ENCODE peak calls at places on chromosomes 5 and 9, in nine cellular contexts. One of them, this sample, is unnamed.

GRCh38 chr5:137708796-137709559 is 26.9 kb downstream of the KLHL3 start:
- DNase-seq in endothelial cell: no peak
- DNase-seq in T-helper 1 cell: no peak
- DNase-seq in mucosa of descending colon: no peak
- DNase-seq in T follicular helper cell: no peak
- DNase-seq in activated naive CD4-positive, alpha-beta T cell: no peak
- DNase-seq in activated T-cell treated with anti-CD3 and anti-CD28 coated beads, Interleukin-2, amount 50 U/mL, for 24 hours: no peak
- DNase-seq in HCT116: no peak
- DNase-seq in stromal cell of bone marrow: no peak
- DNase-seq in this sample: no peak

GRCh38 chr5:17096975-17097695 is 120.3 kb upstream of the BASP1 start:
- DNase-seq in endothelial cell: no peak
- DNase-seq in T-helper 1 cell: no peak
- DNase-seq in mucosa of descending colon: no peak
- DNase-seq in T follicular helper cell: no peak
- DNase-seq in activated naive CD4-positive, alpha-beta T cell: no peak
- DNase-seq in activated T-cell treated with anti-CD3 and anti-CD28 coated beads, Interleukin-2, amount 50 U/mL, for 24 hours: no peak
- DNase-seq in HCT116: no peak
- DNase-seq in stromal cell of bone marrow: no peak
- DNase-seq in this sample: no peak

GRCh38 chr5:179873176-179873575 is 14.6 kb upstream of the MRNIP start:
- DNase-seq in endothelial cell: no peak
- DNase-seq in T-helper 1 cell: no peak
- DNase-seq in mucosa of descending colon: no peak
- DNase-seq in T follicular helper cell: no peak
- DNase-seq in activated naive CD4-positive, alpha-beta T cell: no peak
- DNase-seq in activated T-cell treated with anti-CD3 and anti-CD28 coated beads, Interleukin-2, amount 50 U/mL, for 24 hours: no peak
- DNase-seq in HCT116: no peak
- DNase-seq in stromal cell of bone marrow: no peak
- DNase-seq in this sample: no peak

GRCh38 chr5:14790220-14790619 is 81.4 kb downstream of the ANKH start:
- DNase-seq in endothelial cell: no peak
- DNase-seq in T-helper 1 cell: no peak
- DNase-seq in mucosa of descending colon: no peak
- DNase-seq in T follicular helper cell: no peak
- DNase-seq in activated naive CD4-positive, alpha-beta T cell: no peak
- DNase-seq in activated T-cell treated with anti-CD3 and anti-CD28 coated beads, Interleukin-2, amount 50 U/mL, for 24 hours: no peak
- DNase-seq in HCT116: no peak
- DNase-seq in stromal cell of bone marrow: no peak
- DNase-seq in this sample: peak; percentile 27

GRCh38 chr5:579211-579610 is 32.9 kb upstream of the CEP72 start:
- DNase-seq in endothelial cell: no peak
- DNase-seq in T-helper 1 cell: no peak
- DNase-seq in mucosa of descending colon: no peak
- DNase-seq in T follicular helper cell: no peak
- DNase-seq in activated naive CD4-positive, alpha-beta T cell: no peak
- DNase-seq in activated T-cell treated with anti-CD3 and anti-CD28 coated beads, Interleukin-2, amount 50 U/mL, for 24 hours: no peak
- DNase-seq in HCT116: no peak
- DNase-seq in stromal cell of bone marrow: no peak
- DNase-seq in this sample: no peak

GRCh38 chr5:142439208-142439607 is 114.4 kb upstream of the SPRY4 start:
- DNase-seq in endothelial cell: no peak
- DNase-seq in T-helper 1 cell: no peak
- DNase-seq in mucosa of descending colon: no peak
- DNase-seq in T follicular helper cell: no peak
- DNase-seq in activated naive CD4-positive, alpha-beta T cell: no peak
- DNase-seq in activated T-cell treated with anti-CD3 and anti-CD28 coated beads, Interleukin-2, amount 50 U/mL, for 24 hours: no peak
- DNase-seq in HCT116: no peak
- DNase-seq in stromal cell of bone marrow: no peak
- DNase-seq in this sample: peak; percentile 86

GRCh38 chr5:170434953-170435605 is 45.9 kb upstream of the KCNMB1 start:
- DNase-seq in endothelial cell: peak; percentile 76
- DNase-seq in T-helper 1 cell: peak; percentile 34
- DNase-seq in mucosa of descending colon: no peak
- DNase-seq in T follicular helper cell: peak; percentile 20
- DNase-seq in activated naive CD4-positive, alpha-beta T cell: peak; percentile 19
- DNase-seq in activated T-cell treated with anti-CD3 and anti-CD28 coated beads, Interleukin-2, amount 50 U/mL, for 24 hours: peak; percentile 78
- DNase-seq in HCT116: peak; percentile 32
- DNase-seq in stromal cell of bone marrow: peak; percentile 9
- DNase-seq in this sample: peak; percentile 23

GRCh38 chr5:24642022-24642421 is 2.8 kb downstream of the CDH10 start:
- DNase-seq in endothelial cell: peak; percentile 26
- DNase-seq in T-helper 1 cell: no peak
- DNase-seq in mucosa of descending colon: no peak
- DNase-seq in T follicular helper cell: no peak
- DNase-seq in activated naive CD4-positive, alpha-beta T cell: no peak
- DNase-seq in activated T-cell treated with anti-CD3 and anti-CD28 coated beads, Interleukin-2, amount 50 U/mL, for 24 hours: no peak
- DNase-seq in HCT116: no peak
- DNase-seq in stromal cell of bone marrow: peak; percentile 4
- DNase-seq in this sample: no peak

GRCh38 chr5:109880907-109881685 is 191.4 kb downstream of the MAN2A1 start:
- DNase-seq in endothelial cell: no peak
- DNase-seq in T-helper 1 cell: no peak
- DNase-seq in mucosa of descending colon: no peak
- DNase-seq in T follicular helper cell: no peak
- DNase-seq in activated naive CD4-positive, alpha-beta T cell: no peak
- DNase-seq in activated T-cell treated with anti-CD3 and anti-CD28 coated beads, Interleukin-2, amount 50 U/mL, for 24 hours: no peak
- DNase-seq in HCT116: no peak
- DNase-seq in stromal cell of bone marrow: no peak
- DNase-seq in this sample: peak; percentile 40

GRCh38 chr5:139468421-139468931 is 2.3 kb upstream of the SMIM33 start:
- DNase-seq in endothelial cell: no peak
- DNase-seq in T-helper 1 cell: no peak
- DNase-seq in mucosa of descending colon: no peak
- DNase-seq in T follicular helper cell: no peak
- DNase-seq in activated naive CD4-positive, alpha-beta T cell: no peak
- DNase-seq in activated T-cell treated with anti-CD3 and anti-CD28 coated beads, Interleukin-2, amount 50 U/mL, for 24 hours: peak; percentile 43
- DNase-seq in HCT116: no peak
- DNase-seq in stromal cell of bone marrow: no peak
- DNase-seq in this sample: no peak

GRCh38 chr9:15205632-15206243 is 101.3 kb downstream of the TTC39B start:
- DNase-seq in endothelial cell: no peak
- DNase-seq in T-helper 1 cell: no peak
- DNase-seq in mucosa of descending colon: no peak
- DNase-seq in T follicular helper cell: no peak
- DNase-seq in activated naive CD4-positive, alpha-beta T cell: no peak
- DNase-seq in activated T-cell treated with anti-CD3 and anti-CD28 coated beads, Interleukin-2, amount 50 U/mL, for 24 hours: no peak
- DNase-seq in HCT116: no peak
- DNase-seq in stromal cell of bone marrow: no peak
- DNase-seq in this sample: no peak

GRCh38 chr5:115461506-115462290 is 82.9 kb downstream of the FEM1C start:
- DNase-seq in endothelial cell: no peak
- DNase-seq in T-helper 1 cell: no peak
- DNase-seq in mucosa of descending colon: no peak
- DNase-seq in T follicular helper cell: no peak
- DNase-seq in activated naive CD4-positive, alpha-beta T cell: no peak
- DNase-seq in activated T-cell treated with anti-CD3 and anti-CD28 coated beads, Interleukin-2, amount 50 U/mL, for 24 hours: no peak
- DNase-seq in HCT116: peak; percentile 89
- DNase-seq in stromal cell of bone marrow: peak; percentile 82
- DNase-seq in this sample: peak; percentile 98

GRCh38 chr9:3336951-3337350 is 188.8 kb downstream of the RFX3 start:
- DNase-seq in endothelial cell: no peak
- DNase-seq in T-helper 1 cell: no peak
- DNase-seq in mucosa of descending colon: no peak
- DNase-seq in T follicular helper cell: no peak
- DNase-seq in activated naive CD4-positive, alpha-beta T cell: no peak
- DNase-seq in activated T-cell treated with anti-CD3 and anti-CD28 coated beads, Interleukin-2, amount 50 U/mL, for 24 hours: no peak
- DNase-seq in HCT116: no peak
- DNase-seq in stromal cell of bone marrow: no peak
- DNase-seq in this sample: no peak

GRCh38 chr9:131082774-131083512 is 13.4 kb upstream of the AIF1L start:
- DNase-seq in endothelial cell: no peak
- DNase-seq in T-helper 1 cell: no peak
- DNase-seq in mucosa of descending colon: no peak
- DNase-seq in T follicular helper cell: no peak
- DNase-seq in activated naive CD4-positive, alpha-beta T cell: no peak
- DNase-seq in activated T-cell treated with anti-CD3 and anti-CD28 coated beads, Interleukin-2, amount 50 U/mL, for 24 hours: no peak
- DNase-seq in HCT116: no peak
- DNase-seq in stromal cell of bone marrow: no peak
- DNase-seq in this sample: no peak

GRCh38 chr5:116176124-116176523 is 91.3 kb downstream of the COMMD10 start:
- DNase-seq in endothelial cell: no peak
- DNase-seq in T-helper 1 cell: no peak
- DNase-seq in mucosa of descending colon: no peak
- DNase-seq in T follicular helper cell: no peak
- DNase-seq in activated naive CD4-positive, alpha-beta T cell: no peak
- DNase-seq in activated T-cell treated with anti-CD3 and anti-CD28 coated beads, Interleukin-2, amount 50 U/mL, for 24 hours: no peak
- DNase-seq in HCT116: peak; percentile 23
- DNase-seq in stromal cell of bone marrow: no peak
- DNase-seq in this sample: peak; percentile 19

GRCh38 chr9:11233693-11234092 is 620.9 kb upstream of the PTPRD start:
- DNase-seq in endothelial cell: no peak
- DNase-seq in T-helper 1 cell: no peak
- DNase-seq in mucosa of descending colon: no peak
- DNase-seq in T follicular helper cell: no peak
- DNase-seq in activated naive CD4-positive, alpha-beta T cell: no peak
- DNase-seq in activated T-cell treated with anti-CD3 and anti-CD28 coated beads, Interleukin-2, amount 50 U/mL, for 24 hours: no peak
- DNase-seq in HCT116: no peak
- DNase-seq in stromal cell of bone marrow: no peak
- DNase-seq in this sample: no peak

GRCh38 chr9:129221233-129221632 is 43.2 kb upstream of the IER5L start:
- DNase-seq in endothelial cell: no peak
- DNase-seq in T-helper 1 cell: no peak
- DNase-seq in mucosa of descending colon: no peak
- DNase-seq in T follicular helper cell: no peak
- DNase-seq in activated naive CD4-positive, alpha-beta T cell: no peak
- DNase-seq in activated T-cell treated with anti-CD3 and anti-CD28 coated beads, Interleukin-2, amount 50 U/mL, for 24 hours: no peak
- DNase-seq in HCT116: no peak
- DNase-seq in stromal cell of bone marrow: no peak
- DNase-seq in this sample: no peak

GRCh38 chr9:76652894-76653293 is 111.3 kb upstream of the PCA3 start:
- DNase-seq in endothelial cell: no peak
- DNase-seq in T-helper 1 cell: no peak
- DNase-seq in mucosa of descending colon: no peak
- DNase-seq in T follicular helper cell: no peak
- DNase-seq in activated naive CD4-positive, alpha-beta T cell: no peak
- DNase-seq in activated T-cell treated with anti-CD3 and anti-CD28 coated beads, Interleukin-2, amount 50 U/mL, for 24 hours: no peak
- DNase-seq in HCT116: no peak
- DNase-seq in stromal cell of bone marrow: no peak
- DNase-seq in this sample: peak; percentile 38

GRCh38 chr5:176536132-176536901 is 885 bp downstream of the RNF44 start:
- DNase-seq in endothelial cell: peak; percentile 79
- DNase-seq in T-helper 1 cell: peak; percentile 81
- DNase-seq in mucosa of descending colon: peak; percentile 93
- DNase-seq in T follicular helper cell: peak; percentile 78
- DNase-seq in activated naive CD4-positive, alpha-beta T cell: peak; percentile 41
- DNase-seq in activated T-cell treated with anti-CD3 and anti-CD28 coated beads, Interleukin-2, amount 50 U/mL, for 24 hours: peak; percentile 85
- DNase-seq in HCT116: no peak
- DNase-seq in stromal cell of bone marrow: peak; percentile 61
- DNase-seq in this sample: peak; percentile 80

GRCh38 chr9:120934271-120934670 is 7.7 kb upstream of the TRAF1 start:
- DNase-seq in endothelial cell: no peak
- DNase-seq in T-helper 1 cell: no peak
- DNase-seq in mucosa of descending colon: no peak
- DNase-seq in T follicular helper cell: no peak
- DNase-seq in activated naive CD4-positive, alpha-beta T cell: no peak
- DNase-seq in activated T-cell treated with anti-CD3 and anti-CD28 coated beads, Interleukin-2, amount 50 U/mL, for 24 hours: no peak
- DNase-seq in HCT116: no peak
- DNase-seq in stromal cell of bone marrow: no peak
- DNase-seq in this sample: no peak

GRCh38 chr5:98770158-98770910 is 3.1 kb upstream of the RGMB start:
- DNase-seq in endothelial cell: peak; percentile 39
- DNase-seq in T-helper 1 cell: no peak
- DNase-seq in mucosa of descending colon: peak; percentile 59
- DNase-seq in T follicular helper cell: no peak
- DNase-seq in activated naive CD4-positive, alpha-beta T cell: no peak
- DNase-seq in activated T-cell treated with anti-CD3 and anti-CD28 coated beads, Interleukin-2, amount 50 U/mL, for 24 hours: peak; percentile 58
- DNase-seq in HCT116: no peak
- DNase-seq in stromal cell of bone marrow: no peak
- DNase-seq in this sample: peak; percentile 68

This sample was measured in LHCN-M2.